ENCODE peak calls at places on chromosomes 4 and X, in six cellular contexts. J is PC-3; X is psoas muscle; Y is CD4-positive, alpha-beta T cell; I is NB4; Z is GM10248. L is an unnamed sample.

GRCh38 chr4:8110071-8110986 is 48.3 kb downstream of the ABLIM2 start:
- DNase-seq in J (peak; percentile 40), X (no peak), Y (no peak), I (peak; percentile 35), Z (no peak), L (no peak)

GRCh38 chrX:46247456-46247855 is 297.8 kb downstream of the ZNF674 start:
- DNase-seq in J (no peak), X (no peak), Y (no peak), I (no peak), Z (no peak), L (no peak)

GRCh38 chrX:68146054-68146453 is 287.2 kb downstream of the OPHN1 start:
- DNase-seq in J (peak; percentile 47), X (no peak), Y (no peak), I (peak; percentile 32), Z (no peak), L (no peak)

GRCh38 chr4:148026022-148026421 is 294.1 kb downstream of the ARHGAP10 start:
- DNase-seq in J (no peak), X (no peak), Y (no peak), I (no peak), Z (no peak), L (no peak)

GRCh38 chrX:630007-630921 is at the start of gene SHOX:
- DNase-seq in J (no peak), X (no peak), Y (no peak), I (no peak), Z (no peak), L (no peak)

GRCh38 chr4:110737931-110738330 is 115.1 kb upstream of the PITX2 start:
- DNase-seq in J (no peak), X (no peak), Y (no peak), I (no peak), Z (no peak), L (no peak)

GRCh38 chr4:101306225-101306624 is 41.1 kb downstream of the PPP3CA start:
- DNase-seq in J (no peak), X (no peak), Y (no peak), I (no peak), Z (peak; percentile 28), L (no peak)

GRCh38 chr4:54082168-54082567 is 17.8 kb upstream of the CHIC2 start:
- DNase-seq in J (peak; percentile 100), X (no peak), Y (no peak), I (no peak), Z (no peak), L (peak; percentile 72)

GRCh38 chr4:163911891-163912290 is 417.4 kb downstream of the TMA16 start:
- DNase-seq in J (no peak), X (no peak), Y (no peak), I (no peak), Z (no peak), L (no peak)

GRCh38 chrX:114959729-114960128 is 57.7 kb downstream of the IL13RA2 start:
- DNase-seq in J (peak; percentile 52), X (no peak), Y (no peak), I (peak; percentile 2), Z (no peak), L (no peak)

GRCh38 chr4:120209706-120210105 is 143.1 kb upstream of the MAD2L1 start:
- DNase-seq in J (no peak), X (no peak), Y (no peak), I (peak; percentile 2), Z (no peak), L (no peak)

GRCh38 chr4:60865238-60865637 is 334.9 kb upstream of the ADGRL3 start:
- DNase-seq in J (peak; percentile 53), X (no peak), Y (no peak), I (peak; percentile 3), Z (no peak), L (no peak)

GRCh38 chrX:110210417-110211139 is 107.3 kb downstream of the AMMECR1 start:
- DNase-seq in J (peak; percentile 84), X (no peak), Y (no peak), I (no peak), Z (no peak), L (no peak)

GRCh38 chrX:154419189-154419588 is 7.8 kb downstream of the TAFAZZIN start:
- DNase-seq in J (no peak), X (no peak), Y (no peak), I (no peak), Z (no peak), L (no peak)

GRCh38 chr4:40301592-40301991 is 33.5 kb upstream of the CHRNA9 start:
- DNase-seq in J (no peak), X (no peak), Y (peak; percentile 75), I (no peak), Z (peak; percentile 63), L (no peak)

GRCh38 chr4:15374697-15375096 is 53.1 kb upstream of the C1QTNF7 start:
- DNase-seq in J (no peak), X (no peak), Y (no peak), I (no peak), Z (no peak), L (no peak)

GRCh38 chr4:93829531-93830089 is 1.1 kb downstream of the ATOH1 start:
- DNase-seq in J (no peak), X (no peak), Y (no peak), I (no peak), Z (no peak), L (no peak)

GRCh38 chrX:49071877-49072711 is 1.7 kb downstream of the PRAF2 start:
- DNase-seq in J (no peak), X (peak; percentile 75), Y (no peak), I (no peak), Z (no peak), L (no peak)

GRCh38 chr4:19095491-19096046 is 1074.0 kb upstream of the LCORL start:
- DNase-seq in J (no peak), X (no peak), Y (no peak), I (no peak), Z (no peak), L (no peak)

GRCh38 chr4:161208564-161208963 is 955.2 kb downstream of the FSTL5 start:
- DNase-seq in J (no peak), X (no peak), Y (no peak), I (no peak), Z (no peak), L (no peak)

GRCh38 chr4:38983756-38984647 is 48.2 kb downstream of the TMEM156 start:
- DNase-seq in J (no peak), X (no peak), Y (no peak), I (no peak), Z (no peak), L (no peak)

GRCh38 chrX:142089193-142089592 is 115.9 kb downstream of the MAGEC2 start:
- DNase-seq in J (peak; percentile 45), X (no peak), Y (no peak), I (peak; percentile 14), Z (no peak), L (no peak)

GRCh38 chrX:19517965-19518364 is 2.7 kb upstream of the MAP3K15 start:
- DNase-seq in J (no peak), X (no peak), Y (no peak), I (no peak), Z (no peak), L (no peak)

GRCh38 chrX:19512961-19513360 is 2.3 kb downstream of the MAP3K15 start:
- DNase-seq in J (no peak), X (no peak), Y (no peak), I (no peak), Z (no peak), L (peak; percentile 21)

GRCh38 chrX:19513383-19513782 is 1.9 kb downstream of the MAP3K15 start:
- DNase-seq in J (peak; percentile 11), X (no peak), Y (no peak), I (peak; percentile 10), Z (no peak), L (no peak)

GRCh38 chrX:19514791-19515614 is at the start of gene MAP3K15:
- DNase-seq in J (peak; percentile 50), X (peak; percentile 31), Y (no peak), I (peak; percentile 66), Z (peak; percentile 46), L (peak; percentile 83)

DNA sequence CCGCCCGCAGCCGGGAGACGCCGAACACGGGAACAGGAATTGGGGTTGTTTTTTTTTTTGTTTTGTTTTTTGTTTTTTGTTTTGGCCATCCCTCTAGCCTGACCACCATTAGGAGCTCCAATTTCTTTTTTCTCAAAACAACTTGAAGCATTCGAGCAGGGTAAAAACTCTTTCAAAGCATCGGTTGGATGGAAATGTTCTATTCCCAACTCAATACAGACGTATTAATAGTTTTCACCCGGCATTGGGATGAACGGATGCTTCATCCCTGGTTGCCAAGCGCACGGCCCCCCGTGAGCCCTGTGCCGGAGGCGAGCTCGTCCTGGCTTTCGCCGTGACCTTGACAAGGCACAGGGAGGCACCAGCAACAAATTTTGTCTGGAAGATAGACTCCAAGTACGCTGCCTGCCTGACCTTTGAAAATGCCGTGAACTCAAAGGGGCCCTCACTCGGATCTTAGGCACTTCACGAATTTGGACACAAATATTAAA is 352 bp upstream of the MAP3K15 start:
- DNase-seq in J (peak; percentile 6), X (no peak), Y (no peak), I (peak; percentile 8), Z (no peak), L (peak; percentile 63)
- TF ChIP-seq CTCF in J (peak; percentile 27), X (peak; percentile 30), Y (peak; percentile 30), I (peak; percentile 15), Z (peak; percentile 7), L (no peak)

DNA sequence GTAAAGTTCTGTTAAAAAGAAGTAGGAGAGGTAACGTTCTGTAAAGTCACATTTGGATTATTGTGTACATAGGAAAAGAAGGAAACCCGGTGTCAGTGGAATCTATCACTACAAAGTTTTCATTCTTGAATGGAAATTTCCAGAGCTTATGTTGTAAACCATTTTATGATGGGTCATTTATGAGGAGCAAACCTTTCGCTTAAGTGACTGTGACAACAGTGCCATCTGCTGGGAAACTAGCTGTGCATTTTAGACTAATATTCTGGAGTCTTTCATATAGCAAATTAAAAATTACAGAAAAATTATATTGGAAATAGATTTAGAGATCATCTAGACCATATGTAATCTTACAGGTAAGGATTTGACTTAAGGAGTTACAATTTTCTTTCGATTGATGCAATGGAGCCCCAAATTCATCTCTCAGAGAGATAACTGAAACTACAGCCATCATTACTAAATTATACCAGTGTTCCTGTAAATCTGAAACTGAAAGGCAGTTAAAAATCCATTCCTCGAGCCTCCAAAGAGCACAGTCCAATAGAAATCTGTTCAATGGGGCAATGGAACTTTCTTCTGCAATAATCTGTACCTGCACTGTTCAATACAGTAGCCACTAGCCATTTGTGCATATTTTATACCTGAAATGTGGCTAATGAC is 26.9 kb downstream of the ASB9 start:
- DNase-seq in J (peak; percentile 76), X (no peak), Y (peak; percentile 17), I (peak; percentile 45), Z (peak; percentile 29), L (no peak)
- TF ChIP-seq CTCF in J (peak; percentile 72), X (peak; percentile 59), Y (peak; percentile 54), I (peak; percentile 40), Z (peak; percentile 43), L (no peak)

GRCh38 chr4:183600189-183600685 is 58.7 kb downstream of the RWDD4 start:
- DNase-seq in J (peak; percentile 16), X (no peak), Y (no peak), I (peak; percentile 26), Z (no peak), L (no peak)
- TF ChIP-seq CTCF in J (peak; percentile 48), X (no peak), Y (peak; percentile 35), I (peak; percentile 37), Z (no peak), L (no peak)

DNA sequence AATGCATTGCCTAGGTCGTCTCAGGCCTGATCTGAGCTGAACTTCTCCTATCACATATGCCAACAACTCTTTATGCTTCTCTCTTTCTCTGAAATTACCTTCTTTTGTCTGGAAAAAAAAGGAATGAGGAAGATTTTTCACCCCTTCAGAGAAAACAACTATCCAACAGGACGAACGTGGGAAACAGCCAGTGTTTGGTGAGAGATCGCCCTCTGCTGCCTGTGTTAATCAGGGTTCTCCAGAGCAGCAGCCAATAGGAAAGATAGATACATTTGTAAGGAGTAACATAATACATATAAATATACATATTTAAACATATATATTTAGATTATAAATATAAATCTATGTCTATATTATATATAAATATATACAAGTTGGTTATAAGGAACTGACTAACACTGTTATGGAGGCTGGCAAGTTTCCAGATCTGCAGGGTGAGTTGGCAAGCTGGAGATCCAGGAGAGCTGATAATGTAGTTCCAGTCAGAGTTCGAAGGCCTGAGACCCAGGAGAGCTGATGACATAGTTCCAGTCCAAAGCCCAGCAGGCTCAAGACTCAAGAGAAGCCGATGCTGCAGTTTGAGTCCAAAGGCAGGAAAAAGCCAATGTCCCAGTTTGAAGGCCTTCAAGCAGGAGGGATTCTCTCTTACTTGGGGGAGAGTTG is 13.3 kb downstream of the CETN2 start:
- DNase-seq in J (peak; percentile 65), X (no peak), Y (no peak), I (peak; percentile 32), Z (no peak), L (no peak)
- TF ChIP-seq CTCF in J (peak; percentile 65), X (peak; percentile 19), Y (no peak), I (peak; percentile 44), Z (no peak), L (no peak)

L was measured in lower leg skin.